ENCODE peak calls at places on chromosomes 2 and 18, in four cellular contexts. I is neural progenitor cell, E is WTC11, C is endothelial cell. T is an unnamed sample.

GRCh38 chr2:77054938-77055337 is 467.2 kb downstream of the LRRTM4 start:
- DNase-seq in I (peak), E (peak), C (peak), T (no peak)

GRCh38 chr2:135817946-135818345 is 19.0 kb downstream of the LCT start:
- DNase-seq in I (no peak), E (no peak), C (no peak), T (no peak)

GRCh38 chr18:13809025-13809384 is 14.9 kb upstream of the MC5R start:
- DNase-seq in I (no peak), E (no peak), C (no peak), T (no peak)

GRCh38 chr2:239725551-239725890 is 299.6 kb downstream of the NDUFA10 start:
- DNase-seq in I (no peak), E (no peak), C (no peak), T (no peak)

GRCh38 chr2:74019516-74019915 is 34.8 kb downstream of the TET3 start:
- DNase-seq in I (no peak), E (no peak), C (no peak), T (no peak)

GRCh38 chr18:57435851-57436192 is 648 bp downstream of the ONECUT2 start:
- DNase-seq in I (no peak), E (no peak), C (no peak), T (no peak)

GRCh38 chr18:49020621-49021021 is 69.9 kb upstream of the SMAD7 start:
- DNase-seq in I (no peak), E (no peak), C (no peak), T (no peak)

GRCh38 chr2:41935004-41935401 is 112.8 kb upstream of the PKDCC start:
- DNase-seq in I (no peak), E (no peak), C (no peak), T (no peak)

GRCh38 chr18:42508683-42509347 is 553.8 kb downstream of the PIK3C3 start:
- DNase-seq in I (no peak), E (no peak), C (no peak), T (no peak)

GRCh38 chr2:42935692-42936631 is 143.6 kb upstream of the HAAO start:
- DNase-seq in I (no peak), E (no peak), C (no peak), T (no peak)

GRCh38 chr2:202529389-202529788 is 105.4 kb upstream of the FAM117B start:
- DNase-seq in I (no peak), E (no peak), C (no peak), T (no peak)

GRCh38 chr18:26621161-26622026 is 73.0 kb upstream of the KCTD1 start:
- DNase-seq in I (peak), E (peak), C (peak), T (no peak)

GRCh38 chr18:62080172-62080571 is 106.7 kb downstream of the PIGN start:
- DNase-seq in I (no peak), E (no peak), C (no peak), T (no peak)

GRCh38 chr2:241569831-241570281 is 11.3 kb downstream of the BOK start:
- DNase-seq in I (no peak), E (no peak), C (no peak), T (no peak)

GRCh38 chr2:46857871-46858696 is 57.5 kb downstream of the MCFD2 start:
- DNase-seq in I (no peak), E (no peak), C (no peak), T (no peak)

GRCh38 chr2:2165135-2165534 is 165.9 kb downstream of the MYT1L start:
- DNase-seq in I (no peak), E (no peak), C (no peak), T (no peak)

GRCh38 chr2:30373881-30374302 is 73.2 kb upstream of the LCLAT1 start:
- DNase-seq in I (no peak), E (no peak), C (no peak), T (no peak)

GRCh38 chr2:128781166-128781887 is 462.7 kb upstream of the HS6ST1 start:
- DNase-seq in I (no peak), E (no peak), C (no peak), T (no peak)

DNA sequence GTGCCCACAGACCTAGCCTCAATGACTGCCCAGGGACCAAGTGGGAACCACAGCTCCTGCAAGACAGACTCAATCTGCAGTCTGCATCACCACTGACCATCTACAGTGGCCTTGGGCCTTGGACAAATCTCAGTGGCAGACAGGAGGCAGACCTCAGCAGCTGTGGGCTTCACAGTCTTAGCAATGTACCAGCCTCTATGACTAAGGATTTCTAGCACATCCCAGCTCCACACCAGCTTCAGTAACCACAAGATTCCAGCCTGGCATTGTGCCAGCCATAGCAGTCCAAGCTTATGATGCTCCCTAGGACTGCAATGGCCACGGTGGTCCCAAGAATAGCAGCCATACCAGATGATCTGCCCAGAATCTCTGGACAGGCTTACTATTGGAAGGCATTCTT is 19.6 kb upstream of the WDR75 start:
- DNase-seq in I (no peak), E (no peak), C (no peak), T (no peak)
- TF ChIP-seq CTCF in I (no peak), E (no peak), C (no peak), T (no peak)

DNA sequence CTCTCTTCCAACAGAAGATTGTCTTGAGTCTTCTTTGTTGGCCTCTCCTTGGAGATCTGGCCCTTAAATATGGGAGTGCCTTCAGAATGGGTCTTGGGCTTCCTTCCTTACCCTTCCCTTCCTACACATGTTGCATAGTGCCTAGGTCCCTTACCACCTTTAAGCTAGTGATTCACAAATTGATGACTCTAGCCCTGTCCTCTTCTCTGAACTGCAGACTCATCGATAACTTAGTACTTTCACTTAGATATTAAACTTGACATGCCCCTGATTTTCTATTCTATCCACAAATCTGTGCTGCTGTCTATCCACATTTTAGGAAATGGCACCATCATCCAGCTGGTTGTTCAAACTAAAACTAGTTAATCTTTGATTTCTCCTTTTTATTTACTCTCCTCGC is 9.1 kb upstream of the DYTN start:
- DNase-seq in I (no peak), E (no peak), C (no peak), T (no peak)
- TF ChIP-seq CTCF in I (no peak), E (no peak), C (no peak), T (no peak)

DNA sequence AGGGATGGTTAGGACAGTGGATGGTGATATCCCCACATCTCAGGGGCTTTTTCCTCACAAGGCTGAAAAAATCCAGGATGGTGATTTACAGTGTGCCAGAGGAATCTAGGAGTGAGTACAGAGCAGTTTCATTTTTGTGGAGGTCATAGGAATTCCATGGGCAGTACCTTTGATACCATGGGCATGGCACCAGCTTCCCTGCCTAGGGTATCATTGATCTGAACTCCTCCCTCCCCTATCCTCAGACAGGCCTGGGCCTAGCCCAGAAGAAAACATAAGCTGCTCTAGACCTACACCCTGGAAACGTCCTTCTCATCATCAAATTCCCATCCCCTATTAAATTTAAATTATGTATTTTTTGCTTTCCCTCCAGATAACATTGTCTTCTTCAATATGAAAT is 136.3 kb upstream of the KLHL29 start:
- DNase-seq in I (no peak), E (no peak), C (no peak), T (no peak)
- TF ChIP-seq CTCF in I (no peak), E (no peak), C (no peak), T (no peak)

DNA sequence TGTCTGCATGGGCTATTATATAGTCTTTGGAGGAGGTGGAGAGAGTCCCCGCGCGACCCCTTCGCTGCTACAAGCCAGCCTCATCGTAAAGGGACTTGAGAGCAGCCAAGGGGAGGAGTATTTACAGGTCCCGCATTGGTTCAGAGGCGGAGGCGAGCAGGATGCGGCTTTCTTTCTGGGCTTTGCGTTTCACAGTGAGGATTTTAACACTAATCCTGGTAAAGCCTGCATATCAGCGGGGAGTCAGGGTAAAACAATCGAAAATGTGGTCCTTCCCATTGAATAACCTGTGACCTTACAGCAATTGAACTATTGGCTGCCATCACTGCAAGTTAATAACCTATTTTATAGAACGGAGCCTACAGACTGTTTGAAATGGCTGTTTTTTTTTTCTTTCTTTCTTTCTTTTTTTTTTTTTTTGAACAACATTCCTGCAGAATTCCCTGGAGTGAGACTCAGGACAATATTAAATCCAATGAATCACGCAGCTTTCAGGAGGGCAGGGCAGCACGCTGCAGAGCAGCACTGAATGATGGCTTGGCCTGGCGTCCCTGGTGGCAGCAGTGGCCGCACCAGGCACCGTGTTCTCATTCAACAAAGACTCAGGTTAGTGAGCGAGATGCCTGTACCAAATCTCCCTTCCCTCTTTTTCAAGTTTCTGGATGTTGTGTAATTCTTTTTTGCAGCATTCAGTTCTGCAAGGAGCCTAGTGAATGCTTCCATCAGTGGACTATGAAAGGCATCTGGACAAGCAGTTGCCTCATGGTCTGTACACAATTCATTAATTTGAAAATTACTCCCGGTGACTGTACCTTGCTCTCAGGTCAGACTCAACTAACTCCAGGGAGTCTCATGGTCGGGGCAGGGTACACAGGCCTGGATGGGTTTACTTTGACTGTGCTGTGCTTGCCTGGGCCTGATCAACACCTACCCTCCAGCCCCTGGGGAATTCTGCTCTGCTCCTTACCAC is 19.8 kb downstream of the SMIM21 start:
- DNase-seq in I (peak), E (peak), C (no peak), T (no peak)
- TF ChIP-seq CTCF in I (no peak), E (no peak), C (no peak), T (no peak)

DNA sequence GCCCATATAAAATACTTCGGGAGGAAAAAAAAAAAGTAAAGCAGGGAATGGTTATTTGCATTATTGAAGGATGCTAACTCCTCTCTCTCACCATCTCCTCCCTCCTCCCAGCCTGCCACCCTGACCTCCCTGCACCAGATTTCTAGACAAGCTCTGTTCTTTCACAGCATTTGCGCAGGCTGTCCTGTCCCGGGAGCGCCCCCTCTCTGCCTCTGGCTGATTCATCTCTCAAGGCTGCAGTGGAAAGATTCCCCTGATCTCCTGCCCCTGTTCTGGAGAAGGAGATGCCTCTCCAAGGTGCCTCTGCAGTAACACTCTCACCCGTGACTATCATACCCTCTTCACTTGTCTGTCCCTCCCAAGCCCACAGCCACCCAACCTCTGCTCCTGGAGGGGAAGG is 38.5 kb downstream of the COL4A4 start:
- DNase-seq in I (peak), E (peak), C (peak), T (no peak)
- TF ChIP-seq CTCF in I (peak), E (peak), C (no peak), T (no peak)

DNA sequence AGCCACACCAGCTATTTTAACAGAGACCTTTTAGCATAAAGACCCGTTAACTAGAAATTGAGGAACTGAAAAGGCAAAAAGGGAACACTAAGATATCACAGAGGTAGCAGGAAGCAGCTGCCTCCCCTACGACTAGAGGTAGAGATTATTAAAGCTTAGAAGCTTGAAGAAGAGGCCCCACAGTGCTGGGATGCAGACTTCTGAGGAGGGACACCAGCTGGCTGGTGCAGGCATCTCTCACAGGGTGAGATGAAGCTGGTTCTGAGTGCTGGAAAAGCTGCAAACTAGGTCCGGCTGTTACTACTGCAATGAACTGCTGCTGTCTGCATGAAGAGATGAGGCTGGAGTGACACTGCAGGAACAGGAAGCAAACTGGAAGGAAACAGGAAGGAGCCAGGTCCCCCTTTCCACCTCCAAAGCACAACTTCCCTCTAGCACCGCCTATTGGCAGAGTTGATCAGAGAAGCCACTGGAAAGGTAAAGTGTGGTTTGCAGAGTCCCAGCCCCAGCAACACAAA is 61.2 kb upstream of the MRPS9 start:
- DNase-seq in I (no peak), E (peak), C (peak), T (no peak)
- TF ChIP-seq CTCF in I (peak), E (peak), C (peak), T (no peak)